ENCODE peak calls at places on chromosome 4, in six cellular contexts. P is mesenchymal stem cell, K is neuronal stem cell, Q is H9, D is mesendoderm, X is H1. A is an unnamed sample.

GRCh38 chr4:24070117-24070516 is 180.3 kb upstream of the PPARGC1A start:
- DNase-seq in P (peak; percentile 86), K (no peak), Q (no peak), D (peak; percentile 35), X (no peak), A (peak; percentile 96)

GRCh38 chr4:139872274-139872673 is 206.7 kb downstream of the MGST2 start:
- DNase-seq in P (peak; percentile 96), K (no peak), Q (no peak), D (no peak), X (no peak), A (peak; percentile 97)

GRCh38 chr4:135741583-135741982 is 1540.0 kb upstream of the PABPC4L start:
- DNase-seq in P (no peak), K (no peak), Q (no peak), D (no peak), X (no peak), A (no peak)

GRCh38 chr4:52106701-52107100 is 55.6 kb downstream of the SPATA18 start:
- DNase-seq in P (no peak), K (no peak), Q (no peak), D (no peak), X (no peak), A (no peak)

GRCh38 chr4:156475322-156475721 is 496.3 kb downstream of the PDGFC start:
- DNase-seq in P (peak; percentile 73), K (no peak), Q (no peak), D (peak; percentile 27), X (no peak), A (peak; percentile 76)

GRCh38 chr4:141410839-141411238 is 190.1 kb downstream of the ZNF330 start:
- DNase-seq in P (no peak), K (no peak), Q (no peak), D (no peak), X (no peak), A (peak; percentile 59)

GRCh38 chr4:45472490-45472889 is 651.4 kb downstream of the GABRG1 start:
- DNase-seq in P (no peak), K (no peak), Q (no peak), D (no peak), X (no peak), A (no peak)

GRCh38 chr4:4666693-4667642 is 125.1 kb upstream of the STX18 start:
- DNase-seq in P (peak; percentile 42), K (no peak), Q (peak; percentile 80), D (peak; percentile 92), X (no peak), A (no peak)

GRCh38 chr4:52837716-52838558 is 24.2 kb upstream of the RASL11B start:
- DNase-seq in P (peak; percentile 80), K (no peak), Q (no peak), D (peak; percentile 93), X (no peak), A (peak; percentile 66)

GRCh38 chr4:125140966-125141495 is 173.7 kb upstream of the FAT4 start:
- DNase-seq in P (peak; percentile 72), K (no peak), Q (no peak), D (no peak), X (no peak), A (peak; percentile 74)

GRCh38 chr4:71833175-71833900 is 49.5 kb upstream of the GC start:
- DNase-seq in P (no peak), K (no peak), Q (no peak), D (no peak), X (no peak), A (no peak)

GRCh38 chr4:128031756-128032384 is 29.2 kb upstream of the LARP1B start:
- DNase-seq in P (no peak), K (no peak), Q (no peak), D (no peak), X (no peak), A (peak; percentile 52)

GRCh38 chr4:992297-993110 is 700 bp downstream of the SLC26A1 start:
- DNase-seq in P (peak; percentile 71), K (no peak), Q (no peak), D (no peak), X (no peak), A (peak; percentile 30)

GRCh38 chr4:158722291-158722916 is 792 bp downstream of the PPID start:
- DNase-seq in P (peak; percentile 55), K (peak; percentile 23), Q (peak; percentile 26), D (peak; percentile 73), X (no peak), A (peak; percentile 48)

GRCh38 chr4:99986792-99987191 is 36.7 kb upstream of the H2AZ1 start:
- DNase-seq in P (no peak), K (no peak), Q (no peak), D (no peak), X (no peak), A (no peak)

GRCh38 chr4:129358571-129358970 is 262.6 kb downstream of the C4orf33 start:
- DNase-seq in P (peak; percentile 83), K (no peak), Q (no peak), D (peak; percentile 46), X (no peak), A (peak; percentile 40)

GRCh38 chr4:4591071-4591470 is 49.2 kb upstream of the STX18 start:
- DNase-seq in P (no peak), K (no peak), Q (no peak), D (no peak), X (no peak), A (no peak)

GRCh38 chr4:41154814-41155177 is 59.5 kb downstream of the APBB2 start:
- DNase-seq in P (peak; percentile 56), K (no peak), Q (no peak), D (no peak), X (no peak), A (no peak)

GRCh38 chr4:83083925-83084475 is 30.5 kb downstream of the PLAC8 start:
- DNase-seq in P (no peak), K (no peak), Q (no peak), D (peak; percentile 11), X (no peak), A (no peak)

GRCh38 chr4:83093060-83093640 is 21.4 kb downstream of the PLAC8 start:
- DNase-seq in P (no peak), K (no peak), Q (peak; percentile 79), D (peak; percentile 77), X (no peak), A (no peak)

GRCh38 chr4:83089759-83090158 is 24.8 kb downstream of the PLAC8 start:
- DNase-seq in P (no peak), K (no peak), Q (no peak), D (no peak), X (no peak), A (no peak)
- H2BK15ac ChIP-seq in P (no peak overlapping the region), K (no peak overlapping the region), Q (no peak overlapping the region), D (no peak overlapping the region), X (no peak overlapping the region), A (no peak overlapping the region)

GRCh38 chr4:7918981-7919380 is 20.7 kb downstream of the AFAP1 start:
- DNase-seq in P (no peak), K (no peak), Q (no peak), D (no peak), X (no peak), A (no peak)

GRCh38 chr4:7915875-7916242 is 23.8 kb downstream of the AFAP1 start:
- DNase-seq in P (no peak), K (no peak), Q (no peak), D (no peak), X (no peak), A (no peak)

GRCh38 chr4:7912826-7913225 is 26.8 kb downstream of the AFAP1 start:
- DNase-seq in P (no peak), K (no peak), Q (no peak), D (no peak), X (no peak), A (no peak)

GRCh38 chr4:7922466-7922865 is 17.2 kb downstream of the AFAP1 start:
- DNase-seq in P (no peak), K (no peak), Q (no peak), D (no peak), X (no peak), A (no peak)

GRCh38 chr4:7917669-7918068 is 22.0 kb downstream of the AFAP1 start:
- DNase-seq in P (no peak), K (no peak), Q (no peak), D (peak; percentile 67), X (no peak), A (no peak)
- H2BK15ac ChIP-seq in P (no peak overlapping the region), K (no peak overlapping the region), Q (no peak overlapping the region), D (no peak overlapping the region), X (no peak overlapping the region), A (no peak overlapping the region)

GRCh38 chr4:60611762-60612496 is 588.2 kb upstream of the ADGRL3 start:
- DNase-seq in P (no peak), K (no peak), Q (no peak), D (peak; percentile 68), X (no peak), A (peak; percentile 24)
- H2BK15ac ChIP-seq in P (no peak overlapping the region), K (no peak overlapping the region), Q (no peak overlapping the region), D (no peak overlapping the region), X (no peak overlapping the region), A (no peak overlapping the region)

GRCh38 chr4:174553828-174554227 is 31.5 kb upstream of the HPGD start:
- DNase-seq in P (no peak), K (no peak), Q (no peak), D (no peak), X (no peak), A (no peak)
- H2BK15ac ChIP-seq in P (no peak overlapping the region), K (no peak overlapping the region), Q (no peak overlapping the region), D (no peak overlapping the region), X (no peak overlapping the region), A (no peak overlapping the region)

A was measured in IMR-90.